ENCODE peak calls at places on chromosomes 5 and 9, in six cellular contexts. F is GM12864, H is foreskin fibroblast, W is K562, N is progenitor cell of endocrine pancreas, D is MCF 10A. Z is an unnamed sample.

GRCh38 chr9:123933401-123933800 is 3.5 kb upstream of the DENND1A start:
- DNase-seq in F (no peak), H (peak), W (peak), N (no peak), D (peak), Z (no peak)

GRCh38 chr5:34626036-34626435 is 30.1 kb upstream of the RAI14 start:
- DNase-seq in F (no peak), H (peak), W (no peak), N (no peak), D (peak), Z (no peak)

GRCh38 chr5:157860898-157861894 is 2.3 kb upstream of the CLINT1 start:
- DNase-seq in F (peak), H (no peak), W (no peak), N (no peak), D (no peak), Z (peak)

GRCh38 chr9:121369595-121370265 is at the start of gene STOM:
- DNase-seq in F (no peak), H (peak), W (no peak), N (no peak), D (peak), Z (no peak)

GRCh38 chr9:135563858-135564257 is 2.3 kb downstream of the PAEP start:
- DNase-seq in F (no peak), H (no peak), W (no peak), N (no peak), D (no peak), Z (no peak)

GRCh38 chr5:66967826-66968262 is 228.8 kb downstream of the CD180 start:
- DNase-seq in F (no peak), H (peak), W (no peak), N (no peak), D (no peak), Z (no peak)

GRCh38 chr9:12640021-12640587 is 53.1 kb upstream of the TYRP1 start:
- DNase-seq in F (peak), H (peak), W (no peak), N (no peak), D (peak), Z (peak)

GRCh38 chr9:120396926-120397325 is 183.0 kb downstream of the CDK5RAP2 start:
- DNase-seq in F (no peak), H (no peak), W (no peak), N (no peak), D (peak), Z (no peak)

GRCh38 chr9:1273859-1274258 is 223.7 kb downstream of the DMRT2 start:
- DNase-seq in F (no peak), H (peak), W (no peak), N (no peak), D (peak), Z (no peak)

GRCh38 chr5:68405026-68405684 is 189.6 kb downstream of the PIK3R1 start:
- DNase-seq in F (no peak), H (peak), W (peak), N (no peak), D (peak), Z (no peak)

GRCh38 chr9:97954550-97954989 is 16.6 kb upstream of the HEMGN start:
- DNase-seq in F (peak), H (peak), W (peak), N (peak), D (peak), Z (peak)

GRCh38 chr9:89939893-89940292 is 335.1 kb downstream of the GADD45G start:
- DNase-seq in F (no peak), H (no peak), W (no peak), N (no peak), D (no peak), Z (no peak)

GRCh38 chr5:96150007-96150406 is 188.4 kb upstream of the ELL2 start:
- DNase-seq in F (no peak), H (no peak), W (no peak), N (no peak), D (peak), Z (no peak)

GRCh38 chr9:38018964-38019602 is 49.9 kb downstream of the SHB start:
- DNase-seq in F (no peak), H (peak), W (no peak), N (no peak), D (peak), Z (no peak)

GRCh38 chr9:36914212-36914577 is 119.9 kb downstream of the PAX5 start:
- DNase-seq in F (no peak), H (no peak), W (no peak), N (no peak), D (peak), Z (no peak)

GRCh38 chr9:112917027-112917986 is 26.6 kb upstream of the SLC46A2 start:
- DNase-seq in F (no peak), H (no peak), W (no peak), N (no peak), D (no peak), Z (no peak)

GRCh38 chr9:112925058-112925641 is 34.5 kb upstream of the SLC46A2 start:
- DNase-seq in F (no peak), H (peak), W (peak), N (no peak), D (peak), Z (peak)

GRCh38 chr9:112917987-112918362 is 27.3 kb upstream of the SLC46A2 start:
- DNase-seq in F (no peak), H (no peak), W (no peak), N (no peak), D (no peak), Z (no peak)

GRCh38 chr9:112921549-112921948 is 30.9 kb upstream of the SLC46A2 start:
- DNase-seq in F (peak), H (peak), W (peak), N (no peak), D (peak), Z (peak)
- TF ChIP-seq CTCF in F (peak), H (peak), W (peak), N (peak), D (peak), Z (peak)

DNA sequence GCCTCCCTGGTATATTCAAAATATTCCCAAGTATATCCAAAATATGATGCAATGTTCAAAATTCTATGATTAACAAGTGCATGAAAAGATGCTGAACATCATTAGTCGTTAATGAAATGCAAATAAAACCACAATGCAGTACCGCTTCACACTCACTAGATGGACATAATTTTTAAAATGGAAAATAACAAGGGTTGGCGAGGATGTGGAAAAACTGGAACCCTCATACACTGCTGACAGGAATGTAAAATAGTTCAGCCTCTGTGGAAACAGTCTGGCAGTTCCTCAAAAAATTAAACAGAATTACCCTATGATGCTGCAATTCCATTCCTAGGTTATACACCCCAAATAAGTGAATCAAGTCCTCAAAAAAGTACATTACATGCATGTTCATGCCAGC is 36.1 kb upstream of the MYOT start:
- DNase-seq in F (no peak), H (no peak), W (no peak), N (no peak), D (no peak), Z (no peak)
- TF ChIP-seq CTCF in F (peak), H (no peak), W (no peak), N (no peak), D (peak), Z (no peak)

DNA sequence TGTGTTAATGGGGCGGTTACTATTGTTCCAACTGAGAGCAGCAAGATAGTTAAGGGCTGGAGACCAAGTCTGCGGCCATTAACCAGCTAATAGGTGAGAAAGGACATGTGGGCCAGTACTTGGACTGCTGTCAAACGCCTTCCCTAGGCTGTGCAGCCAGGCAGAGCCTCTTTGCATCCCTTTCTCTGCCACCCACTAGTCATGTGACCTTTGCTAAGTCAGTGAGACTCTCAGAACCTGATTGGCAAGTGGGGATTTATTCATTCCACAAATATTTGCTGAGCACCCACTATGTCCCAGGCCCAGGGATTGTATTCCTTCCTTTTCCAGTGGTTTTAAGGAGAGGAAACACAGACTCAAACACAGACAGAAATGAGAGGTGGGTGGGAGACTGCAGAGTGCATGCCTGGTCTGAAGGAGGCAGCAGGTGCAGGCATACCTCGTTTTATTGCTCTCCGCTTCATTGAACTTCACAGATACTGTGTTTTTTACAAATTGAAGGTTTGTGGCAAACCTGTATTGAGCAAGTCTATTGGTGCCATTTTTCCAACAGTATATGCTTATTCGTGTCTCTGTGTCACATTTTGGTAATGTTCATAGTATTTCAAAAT is 71.6 kb upstream of the GALNT10 start:
- DNase-seq in F (no peak), H (no peak), W (no peak), N (no peak), D (no peak), Z (no peak)
- TF ChIP-seq CTCF in F (no peak), H (no peak), W (no peak), N (peak), D (no peak), Z (no peak)

GRCh38 chr5:142149363-142149762 is 40.8 kb downstream of the NDFIP1 start:
- DNase-seq in F (no peak), H (no peak), W (no peak), N (no peak), D (no peak), Z (no peak)
- TF ChIP-seq CTCF in F (no peak), H (no peak), W (no peak), N (no peak), D (no peak), Z (no peak)

GRCh38 chr9:111896942-111897830 is 572 bp downstream of the UGCG start:
- DNase-seq in F (no peak), H (peak), W (peak), N (peak), D (peak), Z (peak)
- TF ChIP-seq CTCF in F (no peak), H (peak), W (no peak), N (no peak), D (peak), Z (peak)

Z was measured in GM20000.